ENCODE peak calls at places on chromosomes 7 and 10, in four cellular contexts. Z, P, C and V are unnamed samples.
A peak's percentile ranks its signal among the peaks of the same experiment; 100 is the strongest.

GRCh38 chr10:122689146-122689807 is 10.4 kb downstream of the C10orf120 start:
- DNase-seq in C (no peak), P (no peak), Z (no peak), V (no peak)

GRCh38 chr10:1150638-1150955 is 94.4 kb downstream of the WDR37 start:
- DNase-seq in C (no peak), P (no peak), Z (no peak), V (no peak)

GRCh38 chr10:16009736-16010259 is 149.5 kb upstream of the MINDY3 start:
- DNase-seq in C (no peak), Z (no peak), P (no peak), V (no peak)

GRCh38 chr10:80453715-80454525 is at the start of gene TSPAN14:
- DNase-seq in Z (peak; percentile 94), C (peak; percentile 74), P (no peak), V (peak; percentile 78)

GRCh38 chr10:24962998-24963397 is 10.6 kb upstream of the PRTFDC1 start:
- DNase-seq in C (no peak), Z (no peak), P (peak; percentile 90), V (peak; percentile 97)

GRCh38 chr10:124093076-124093773 is at the start of gene CHST15:
- DNase-seq in P (peak; percentile 74), C (no peak), Z (peak; percentile 87), V (peak; percentile 90)

GRCh38 chr7:141430426-141431142 is 120.6 kb upstream of the AGK start:
- DNase-seq in C (no peak), P (no peak), Z (peak; percentile 31), V (no peak)

GRCh38 chr10:35191523-35191922 is 64.9 kb downstream of the CREM start:
- DNase-seq in Z (no peak), P (no peak), C (no peak), V (no peak)

GRCh38 chr7:3649678-3650445 is 348.8 kb downstream of the SDK1 start:
- DNase-seq in Z (no peak), C (no peak), P (no peak), V (peak; percentile 2)

GRCh38 chr7:36266201-36266600 is 113.1 kb downstream of the EEPD1 start:
- DNase-seq in P (no peak), C (no peak), Z (no peak), V (no peak)

GRCh38 chr10:31947144-31947926 is 18.7 kb upstream of the ARHGAP12 start:
- DNase-seq in P (peak; percentile 79), Z (no peak), C (no peak), V (peak; percentile 84)

GRCh38 chr7:106561657-106562411 is 99.1 kb downstream of the CCDC71L start:
- DNase-seq in C (no peak), Z (no peak), P (no peak), V (no peak)

GRCh38 chr10:86400705-86401587 is 34.4 kb upstream of the GRID1 start:
- DNase-seq in Z (peak; percentile 69), P (peak; percentile 8), C (no peak), V (peak; percentile 25)

GRCh38 chr10:99346247-99346646 is 17.1 kb downstream of the CNNM1 start:
- DNase-seq in Z (no peak), P (no peak), C (no peak), V (peak; percentile 23)

GRCh38 chr10:96092999-96093767 is 36.9 kb upstream of the ZNF518A start:
- DNase-seq in Z (no peak), P (no peak), C (no peak), V (no peak)

GRCh38 chr7:139487366-139488080 is 4.0 kb upstream of the KLRG2 start:
- DNase-seq in Z (no peak), C (no peak), P (no peak), V (no peak)

GRCh38 chr10:56319386-56319785 is 41.7 kb downstream of the ZWINT start:
- DNase-seq in P (no peak), Z (no peak), C (no peak), V (peak; percentile 95)

GRCh38 chr7:10507032-10507431 is 466.6 kb upstream of the PHF14 start:
- DNase-seq in C (no peak), P (no peak), Z (no peak), V (no peak)

GRCh38 chr7:64037095-64037494 is 8.1 kb upstream of the ZNF727 start:
- DNase-seq in C (no peak), Z (no peak), P (no peak), V (no peak)

GRCh38 chr10:131955591-131956340 is 26.0 kb downstream of the BNIP3 start:
- DNase-seq in P (no peak), C (no peak), Z (no peak), V (no peak)

GRCh38 chr7:151012921-151013347 is 11.4 kb downstream of the ATG9B start:
- DNase-seq in Z (peak; percentile 85), P (no peak), C (no peak), V (no peak)

GRCh38 chr7:33452805-33453502 is 323.6 kb downstream of the BBS9 start:
- DNase-seq in Z (no peak), P (no peak), C (no peak), V (no peak)

GRCh38 chr7:131338990-131339389 is 11.3 kb downstream of the MKLN1 start:
- DNase-seq in C (no peak), Z (no peak), P (no peak), V (no peak)
- H4K20me1 ChIP-seq in C (peaks cover 24% of the 10 kb centered on the region), Z (peaks cover 22% of the 10 kb centered on the region), P (peaks cover 10% of the 10 kb centered on the region), V (peaks cover 4% of the 10 kb centered on the region)

DNA sequence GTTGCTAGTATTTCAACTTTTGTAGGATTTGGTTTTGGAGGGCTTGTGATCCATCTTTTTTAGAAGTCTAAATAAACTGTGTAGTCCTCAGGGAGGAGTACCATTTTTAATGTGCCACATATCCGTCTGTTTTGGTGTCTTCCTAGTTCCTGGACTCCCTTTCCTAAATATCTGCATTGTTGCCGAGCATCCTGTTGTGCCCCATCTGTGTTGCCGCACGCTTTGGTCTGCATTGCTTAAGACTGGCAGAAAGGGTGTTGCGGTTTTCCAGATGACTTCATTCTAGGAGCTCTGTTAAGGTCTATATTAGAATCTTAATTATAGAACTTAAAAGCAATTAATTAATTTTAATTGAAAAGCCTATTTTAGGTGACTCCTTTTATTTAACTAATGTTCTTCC is 49.4 kb downstream of the RBM33 start:
- DNase-seq in P (no peak), Z (no peak), C (no peak), V (no peak)
- H4K20me1 ChIP-seq in P (peaks cover 20% of the 10 kb centered on the region), Z (peaks cover 62% of the 10 kb centered on the region), C (peaks cover 62% of the 10 kb centered on the region), V (peaks cover 6% of the 10 kb centered on the region)

GRCh38 chr10:71963756-71964668 is at the start of gene CHST3:
- DNase-seq in C (no peak), P (no peak), Z (peak; percentile 82), V (peak; percentile 54)
- H4K20me1 ChIP-seq in C (no peaks in the 10 kb centered on the region), P (no peaks in the 10 kb centered on the region), Z (peaks cover 9% of the 10 kb centered on the region), V (no peaks in the 10 kb centered on the region)

GRCh38 chr7:155450828-155451521 is 7.0 kb upstream of the EN2 start:
- DNase-seq in P (no peak), C (no peak), Z (no peak), V (no peak)

GRCh38 chr7:155451522-155452239 is 6.2 kb upstream of the EN2 start:
- DNase-seq in P (no peak), Z (peak; percentile 52), C (no peak), V (no peak)

GRCh38 chr7:155454183-155455112 is 3.5 kb upstream of the EN2 start:
- DNase-seq in C (no peak), Z (peak; percentile 55), P (no peak), V (no peak)

GRCh38 chr7:155453296-155454182 is 4.4 kb upstream of the EN2 start:
- DNase-seq in C (no peak), P (no peak), Z (peak; percentile 46), V (no peak)

GRCh38 chr7:155452505-155453295 is 5.2 kb upstream of the EN2 start:
- DNase-seq in P (no peak), Z (no peak), C (no peak), V (no peak)
- H4K20me1 ChIP-seq in P (no peaks in the 10 kb centered on the region), Z (peaks cover 96% of the 10 kb centered on the region), C (no peaks in the 10 kb centered on the region), V (no peaks in the 10 kb centered on the region)

DNA sequence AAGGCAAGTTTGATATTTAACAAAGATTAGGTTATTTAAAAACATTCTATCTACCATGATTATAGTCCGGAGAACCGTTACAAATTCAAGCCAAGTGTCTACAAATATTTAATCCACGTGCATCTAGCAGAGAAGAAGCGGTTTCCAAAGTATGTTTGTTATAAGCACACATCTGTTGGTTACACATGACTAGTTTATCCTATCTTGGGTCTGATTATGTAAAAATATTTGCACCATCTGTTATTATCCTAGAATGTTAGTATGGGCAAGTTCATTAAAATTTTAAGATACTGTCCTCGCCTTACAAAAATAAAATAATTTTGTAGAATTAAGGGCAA is 289.2 kb upstream of the VSTM2A start:
- DNase-seq in C (no peak), Z (no peak), P (no peak), V (no peak)
- H4K20me1 ChIP-seq in C (no peaks in the 10 kb centered on the region), Z (no peaks in the 10 kb centered on the region), P (no peaks in the 10 kb centered on the region), V (no peaks in the 10 kb centered on the region)

GRCh38 chr7:134865001-134865845 is 85.8 kb downstream of the CALD1 start:
- DNase-seq in Z (peak; percentile 20), P (no peak), C (peak; percentile 17), V (no peak)
- H4K20me1 ChIP-seq in Z (no peaks in the 10 kb centered on the region), P (no peaks in the 10 kb centered on the region), C (no peaks in the 10 kb centered on the region), V (no peaks in the 10 kb centered on the region)

GRCh38 chr7:5417106-5418071 is 6.2 kb downstream of the TNRC18 start:
- DNase-seq in C (no peak), Z (peak; percentile 39), P (no peak), V (no peak)
- H4K20me1 ChIP-seq in C (peaks cover 42% of the 10 kb centered on the region), Z (peaks cover 99% of the 10 kb centered on the region), P (no peaks in the 10 kb centered on the region), V (no peaks in the 10 kb centered on the region)

DNA sequence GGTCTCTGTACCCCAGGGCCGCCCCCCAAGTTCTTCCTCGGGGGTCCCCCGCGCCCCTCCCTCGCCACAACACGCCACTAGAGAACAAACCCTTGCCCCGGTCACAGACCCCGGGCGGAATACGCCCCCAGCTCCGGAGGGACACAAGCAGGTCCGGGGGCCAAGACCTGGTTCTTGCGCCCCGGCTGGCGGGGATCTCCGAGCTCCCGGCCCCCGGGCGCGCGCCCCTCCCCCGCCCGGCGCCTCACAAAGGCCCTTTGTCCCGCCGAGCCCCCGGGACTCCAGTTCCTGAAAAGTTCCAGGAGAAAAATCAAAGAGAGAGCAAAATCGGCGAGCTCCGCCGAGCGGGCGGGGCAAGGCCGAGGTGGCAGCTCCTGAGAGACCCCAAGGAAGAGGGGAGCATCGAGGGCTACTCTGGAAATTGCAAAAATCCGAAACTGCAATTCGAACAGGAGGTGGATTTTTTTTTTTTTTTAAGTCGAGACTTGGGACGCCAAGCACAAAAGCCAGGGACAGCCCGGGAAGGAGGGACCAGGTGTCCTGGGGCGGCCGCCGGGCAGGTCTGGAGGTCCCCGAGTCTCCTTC is 4.0 kb downstream of the TNRC18 start:
- DNase-seq in P (no peak), C (no peak), Z (peak; percentile 82), V (peak; percentile 37)
- H4K20me1 ChIP-seq in P (no peaks in the 10 kb centered on the region), C (peaks cover 39% of the 10 kb centered on the region), Z (peaks cover 83% of the 10 kb centered on the region), V (no peaks in the 10 kb centered on the region)

DNA sequence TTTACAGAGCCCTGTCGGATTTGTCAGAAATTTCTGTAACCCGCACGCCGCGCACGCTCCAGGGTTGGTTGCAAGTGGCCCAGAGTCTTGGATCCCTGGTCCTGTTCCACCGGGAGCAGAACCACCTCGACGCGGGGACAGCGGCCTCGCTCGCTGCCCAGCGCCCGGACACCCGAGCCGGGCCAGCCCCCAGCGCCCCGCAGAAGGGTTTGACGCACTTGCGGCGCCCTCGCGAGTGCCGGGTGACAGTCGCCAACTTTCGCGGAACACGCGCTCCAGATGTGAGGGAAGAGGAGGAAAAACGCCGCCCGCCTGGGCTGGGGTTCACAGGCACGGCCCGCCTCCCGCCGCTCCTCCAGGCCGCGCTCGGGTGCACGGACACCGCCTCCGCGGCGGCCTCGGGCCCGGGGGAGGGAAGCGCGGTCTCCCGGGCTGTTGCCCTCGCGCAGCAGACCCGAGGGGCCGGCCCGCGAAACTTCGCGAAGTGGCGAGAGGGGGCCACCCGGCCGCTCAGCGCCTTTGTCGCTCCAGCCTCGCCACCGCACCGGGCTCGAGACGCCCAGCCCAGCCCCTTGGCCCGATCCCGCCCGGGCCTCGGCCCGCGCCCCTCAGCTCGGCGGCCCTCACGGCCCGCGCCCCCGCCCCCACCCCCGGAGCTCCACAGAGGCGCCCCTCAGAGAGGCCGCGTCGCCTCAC is 514 bp downstream of the RNF216 start:
- DNase-seq in Z (no peak), P (no peak), C (peak; percentile 44), V (peak; percentile 42)
- H4K20me1 ChIP-seq in Z (peaks cover 32% of the 10 kb centered on the region), P (peaks cover 7% of the 10 kb centered on the region), C (peaks cover 30% of the 10 kb centered on the region), V (no peaks in the 10 kb centered on the region)